ENCODE peak calls at places on chromosome 18, in ten cellular contexts. One of them, this sample, is unnamed.

GRCh38 chr18:23377669-23378469 is 75.2 kb upstream of the RIOK3 start:
- DNase-seq in neural crest cell: no peak
- DNase-seq in skeletal muscle cell: peak
- DNase-seq in A172: peak
- DNase-seq in GM06990: no peak
- DNase-seq in NCI-H1105: no peak
- DNase-seq in K562: no peak
- DNase-seq in heart left ventricle: no peak
- DNase-seq in DMS79 treated with DMSO at 0.1 percent for 48 hours: peak
- DNase-seq in amniotic stem cell: peak
- DNase-seq in this sample: peak

GRCh38 chr18:13266208-13267100 is 47.9 kb downstream of the LDLRAD4 start:
- DNase-seq in neural crest cell: no peak
- DNase-seq in skeletal muscle cell: no peak
- DNase-seq in A172: no peak
- DNase-seq in GM06990: no peak
- DNase-seq in NCI-H1105: no peak
- DNase-seq in K562: no peak
- DNase-seq in heart left ventricle: peak
- DNase-seq in DMS79 treated with DMSO at 0.1 percent for 48 hours: no peak
- DNase-seq in amniotic stem cell: no peak
- DNase-seq in this sample: no peak

GRCh38 chr18:59712311-59712710 is 15.1 kb upstream of the CCBE1 start:
- DNase-seq in neural crest cell: no peak
- DNase-seq in skeletal muscle cell: no peak
- DNase-seq in A172: no peak
- DNase-seq in GM06990: no peak
- DNase-seq in NCI-H1105: peak
- DNase-seq in K562: no peak
- DNase-seq in heart left ventricle: no peak
- DNase-seq in DMS79 treated with DMSO at 0.1 percent for 48 hours: no peak
- DNase-seq in amniotic stem cell: no peak
- DNase-seq in this sample: no peak

GRCh38 chr18:43380098-43380672 is 102.9 kb upstream of the SYT4 start:
- DNase-seq in neural crest cell: no peak
- DNase-seq in skeletal muscle cell: no peak
- DNase-seq in A172: no peak
- DNase-seq in GM06990: no peak
- DNase-seq in NCI-H1105: no peak
- DNase-seq in K562: no peak
- DNase-seq in heart left ventricle: no peak
- DNase-seq in DMS79 treated with DMSO at 0.1 percent for 48 hours: no peak
- DNase-seq in amniotic stem cell: no peak
- DNase-seq in this sample: no peak

GRCh38 chr18:48191494-48191893 is 217.7 kb downstream of the ZBTB7C start:
- DNase-seq in neural crest cell: no peak
- DNase-seq in skeletal muscle cell: no peak
- DNase-seq in A172: no peak
- DNase-seq in GM06990: no peak
- DNase-seq in NCI-H1105: no peak
- DNase-seq in K562: no peak
- DNase-seq in heart left ventricle: no peak
- DNase-seq in DMS79 treated with DMSO at 0.1 percent for 48 hours: no peak
- DNase-seq in amniotic stem cell: no peak
- DNase-seq in this sample: no peak

GRCh38 chr18:36769611-36770314 is 59.0 kb downstream of the TPGS2 start:
- DNase-seq in neural crest cell: no peak
- DNase-seq in skeletal muscle cell: no peak
- DNase-seq in A172: no peak
- DNase-seq in GM06990: no peak
- DNase-seq in NCI-H1105: no peak
- DNase-seq in K562: peak
- DNase-seq in heart left ventricle: no peak
- DNase-seq in DMS79 treated with DMSO at 0.1 percent for 48 hours: no peak
- DNase-seq in amniotic stem cell: no peak
- DNase-seq in this sample: no peak

GRCh38 chr18:58484989-58485962 is 143.6 kb downstream of the ALPK2 start:
- DNase-seq in neural crest cell: peak
- DNase-seq in skeletal muscle cell: no peak
- DNase-seq in A172: no peak
- DNase-seq in GM06990: no peak
- DNase-seq in NCI-H1105: no peak
- DNase-seq in K562: no peak
- DNase-seq in heart left ventricle: no peak
- DNase-seq in DMS79 treated with DMSO at 0.1 percent for 48 hours: no peak
- DNase-seq in amniotic stem cell: no peak
- DNase-seq in this sample: no peak

GRCh38 chr18:23542471-23542870 is 39.2 kb downstream of the RMC1 start:
- DNase-seq in neural crest cell: no peak
- DNase-seq in skeletal muscle cell: no peak
- DNase-seq in A172: no peak
- DNase-seq in GM06990: no peak
- DNase-seq in NCI-H1105: no peak
- DNase-seq in K562: no peak
- DNase-seq in heart left ventricle: no peak
- DNase-seq in DMS79 treated with DMSO at 0.1 percent for 48 hours: no peak
- DNase-seq in amniotic stem cell: no peak
- DNase-seq in this sample: no peak

GRCh38 chr18:44880170-44880569 is 199.5 kb downstream of the SETBP1 start:
- DNase-seq in neural crest cell: no peak
- DNase-seq in skeletal muscle cell: no peak
- DNase-seq in A172: no peak
- DNase-seq in GM06990: no peak
- DNase-seq in NCI-H1105: no peak
- DNase-seq in K562: no peak
- DNase-seq in heart left ventricle: no peak
- DNase-seq in DMS79 treated with DMSO at 0.1 percent for 48 hours: no peak
- DNase-seq in amniotic stem cell: no peak
- DNase-seq in this sample: no peak

GRCh38 chr18:9404565-9405060 is 70.0 kb downstream of the TWSG1 start:
- DNase-seq in neural crest cell: no peak
- DNase-seq in skeletal muscle cell: no peak
- DNase-seq in A172: peak
- DNase-seq in GM06990: peak
- DNase-seq in NCI-H1105: no peak
- DNase-seq in K562: peak
- DNase-seq in heart left ventricle: no peak
- DNase-seq in DMS79 treated with DMSO at 0.1 percent for 48 hours: no peak
- DNase-seq in amniotic stem cell: no peak
- DNase-seq in this sample: no peak

GRCh38 chr18:6682437-6683111 is 46.9 kb upstream of the ARHGAP28 start:
- DNase-seq in neural crest cell: no peak
- DNase-seq in skeletal muscle cell: no peak
- DNase-seq in A172: peak
- DNase-seq in GM06990: no peak
- DNase-seq in NCI-H1105: no peak
- DNase-seq in K562: peak
- DNase-seq in heart left ventricle: no peak
- DNase-seq in DMS79 treated with DMSO at 0.1 percent for 48 hours: no peak
- DNase-seq in amniotic stem cell: no peak
- DNase-seq in this sample: no peak

GRCh38 chr18:79221136-79221535 is 151.9 kb downstream of the ATP9B start:
- DNase-seq in neural crest cell: no peak
- DNase-seq in skeletal muscle cell: no peak
- DNase-seq in A172: no peak
- DNase-seq in GM06990: no peak
- DNase-seq in NCI-H1105: no peak
- DNase-seq in K562: no peak
- DNase-seq in heart left ventricle: no peak
- DNase-seq in DMS79 treated with DMSO at 0.1 percent for 48 hours: no peak
- DNase-seq in amniotic stem cell: no peak
- DNase-seq in this sample: no peak

GRCh38 chr18:79136742-79137141 is 67.5 kb downstream of the ATP9B start:
- DNase-seq in neural crest cell: no peak
- DNase-seq in skeletal muscle cell: no peak
- DNase-seq in A172: peak
- DNase-seq in GM06990: no peak
- DNase-seq in NCI-H1105: no peak
- DNase-seq in K562: no peak
- DNase-seq in heart left ventricle: no peak
- DNase-seq in DMS79 treated with DMSO at 0.1 percent for 48 hours: no peak
- DNase-seq in amniotic stem cell: no peak
- DNase-seq in this sample: no peak

GRCh38 chr18:12911025-12911927 is 27.2 kb upstream of the PTPN2 start:
- DNase-seq in neural crest cell: no peak
- DNase-seq in skeletal muscle cell: no peak
- DNase-seq in A172: no peak
- DNase-seq in GM06990: peak
- DNase-seq in NCI-H1105: no peak
- DNase-seq in K562: no peak
- DNase-seq in heart left ventricle: peak
- DNase-seq in DMS79 treated with DMSO at 0.1 percent for 48 hours: peak
- DNase-seq in amniotic stem cell: no peak
- DNase-seq in this sample: no peak

GRCh38 chr18:79093986-79094385 is 24.8 kb downstream of the ATP9B start:
- DNase-seq in neural crest cell: no peak
- DNase-seq in skeletal muscle cell: no peak
- DNase-seq in A172: no peak
- DNase-seq in GM06990: no peak
- DNase-seq in NCI-H1105: no peak
- DNase-seq in K562: no peak
- DNase-seq in heart left ventricle: no peak
- DNase-seq in DMS79 treated with DMSO at 0.1 percent for 48 hours: no peak
- DNase-seq in amniotic stem cell: no peak
- DNase-seq in this sample: no peak

GRCh38 chr18:51030537-51031258 is 685 bp downstream of the SMAD4 start:
- DNase-seq in neural crest cell: peak
- DNase-seq in skeletal muscle cell: no peak
- DNase-seq in A172: peak
- DNase-seq in GM06990: peak
- DNase-seq in NCI-H1105: peak
- DNase-seq in K562: peak
- DNase-seq in heart left ventricle: peak
- DNase-seq in DMS79 treated with DMSO at 0.1 percent for 48 hours: peak
- DNase-seq in amniotic stem cell: peak
- DNase-seq in this sample: peak

GRCh38 chr18:12336887-12337286 is 28.8 kb downstream of the TUBB6 start:
- DNase-seq in neural crest cell: no peak
- DNase-seq in skeletal muscle cell: peak
- DNase-seq in A172: peak
- DNase-seq in GM06990: no peak
- DNase-seq in NCI-H1105: peak
- DNase-seq in K562: no peak
- DNase-seq in heart left ventricle: no peak
- DNase-seq in DMS79 treated with DMSO at 0.1 percent for 48 hours: peak
- DNase-seq in amniotic stem cell: no peak
- DNase-seq in this sample: no peak

GRCh38 chr18:62629031-62629430 is 86.3 kb upstream of the PHLPP1 start:
- DNase-seq in neural crest cell: no peak
- DNase-seq in skeletal muscle cell: no peak
- DNase-seq in A172: no peak
- DNase-seq in GM06990: no peak
- DNase-seq in NCI-H1105: no peak
- DNase-seq in K562: no peak
- DNase-seq in heart left ventricle: no peak
- DNase-seq in DMS79 treated with DMSO at 0.1 percent for 48 hours: no peak
- DNase-seq in amniotic stem cell: no peak
- DNase-seq in this sample: no peak

GRCh38 chr18:34350778-34351177 is 126.1 kb upstream of the NOL4 start:
- DNase-seq in neural crest cell: no peak
- DNase-seq in skeletal muscle cell: no peak
- DNase-seq in A172: no peak
- DNase-seq in GM06990: no peak
- DNase-seq in NCI-H1105: no peak
- DNase-seq in K562: no peak
- DNase-seq in heart left ventricle: no peak
- DNase-seq in DMS79 treated with DMSO at 0.1 percent for 48 hours: no peak
- DNase-seq in amniotic stem cell: no peak
- DNase-seq in this sample: no peak

GRCh38 chr18:67513285-67513684 is 3.2 kb downstream of the DSEL start:
- DNase-seq in neural crest cell: no peak
- DNase-seq in skeletal muscle cell: no peak
- DNase-seq in A172: no peak
- DNase-seq in GM06990: no peak
- DNase-seq in NCI-H1105: no peak
- DNase-seq in K562: no peak
- DNase-seq in heart left ventricle: no peak
- DNase-seq in DMS79 treated with DMSO at 0.1 percent for 48 hours: no peak
- DNase-seq in amniotic stem cell: no peak
- DNase-seq in this sample: no peak

GRCh38 chr18:45110577-45111506 is 430.2 kb downstream of the SETBP1 start:
- DNase-seq in neural crest cell: no peak
- DNase-seq in skeletal muscle cell: no peak
- DNase-seq in A172: no peak
- DNase-seq in GM06990: no peak
- DNase-seq in NCI-H1105: no peak
- DNase-seq in K562: no peak
- DNase-seq in heart left ventricle: peak
- DNase-seq in DMS79 treated with DMSO at 0.1 percent for 48 hours: no peak
- DNase-seq in amniotic stem cell: no peak
- DNase-seq in this sample: peak

GRCh38 chr18:24731981-24732380 is 271.5 kb downstream of the HRH4 start:
- DNase-seq in neural crest cell: no peak
- DNase-seq in skeletal muscle cell: no peak
- DNase-seq in A172: peak
- DNase-seq in GM06990: no peak
- DNase-seq in NCI-H1105: no peak
- DNase-seq in K562: no peak
- DNase-seq in heart left ventricle: no peak
- DNase-seq in DMS79 treated with DMSO at 0.1 percent for 48 hours: no peak
- DNase-seq in amniotic stem cell: no peak
- DNase-seq in this sample: no peak

GRCh38 chr18:39448942-39449341 is 1883.3 kb upstream of the CELF4 start:
- DNase-seq in neural crest cell: no peak
- DNase-seq in skeletal muscle cell: no peak
- DNase-seq in A172: peak
- DNase-seq in GM06990: no peak
- DNase-seq in NCI-H1105: no peak
- DNase-seq in K562: no peak
- DNase-seq in heart left ventricle: no peak
- DNase-seq in DMS79 treated with DMSO at 0.1 percent for 48 hours: no peak
- DNase-seq in amniotic stem cell: no peak
- DNase-seq in this sample: no peak

GRCh38 chr18:49708674-49709580 is 104.4 kb downstream of the ACAA2 start:
- DNase-seq in neural crest cell: no peak
- DNase-seq in skeletal muscle cell: no peak
- DNase-seq in A172: no peak
- DNase-seq in GM06990: no peak
- DNase-seq in NCI-H1105: no peak
- DNase-seq in K562: no peak
- DNase-seq in heart left ventricle: no peak
- DNase-seq in DMS79 treated with DMSO at 0.1 percent for 48 hours: no peak
- DNase-seq in amniotic stem cell: no peak
- DNase-seq in this sample: no peak

GRCh38 chr18:74473976-74474375 is 16.9 kb upstream of the DIPK1C start:
- DNase-seq in neural crest cell: no peak
- DNase-seq in skeletal muscle cell: no peak
- DNase-seq in A172: no peak
- DNase-seq in GM06990: no peak
- DNase-seq in NCI-H1105: no peak
- DNase-seq in K562: no peak
- DNase-seq in heart left ventricle: no peak
- DNase-seq in DMS79 treated with DMSO at 0.1 percent for 48 hours: no peak
- DNase-seq in amniotic stem cell: no peak
- DNase-seq in this sample: no peak

GRCh38 chr18:23619388-23619873 is 33.1 kb upstream of the NPC1 start:
- DNase-seq in neural crest cell: no peak
- DNase-seq in skeletal muscle cell: no peak
- DNase-seq in A172: no peak
- DNase-seq in GM06990: peak
- DNase-seq in NCI-H1105: no peak
- DNase-seq in K562: no peak
- DNase-seq in heart left ventricle: no peak
- DNase-seq in DMS79 treated with DMSO at 0.1 percent for 48 hours: no peak
- DNase-seq in amniotic stem cell: no peak
- DNase-seq in this sample: no peak